ENCODE peak calls at places on chromosomes 3 and 15, in seven cellular contexts. T is left ventricle myocardium inferior, U is lung, X is upper lobe of right lung, E is hepatocyte, Y is iPS DF 6.9, P is lower lobe of right lung. O is an unnamed sample. For H3K4me1, the result is how much of the 10 kb centered on the place peaks cover.

GRCh38 chr3:141346839-141347238 is 21.5 kb upstream of the ZBTB38 start:
- DNase-seq in Y (no peak), P (no peak), T (no peak), E (no peak), U (no peak), X (no peak), O (no peak)

GRCh38 chr3:183988216-183988790 is 29.4 kb downstream of the ABCC5 start:
- DNase-seq in P (no peak), T (no peak), Y (no peak), X (no peak), E (peak), U (no peak), O (no peak)

GRCh38 chr3:184380210-184380626 is 364 bp downstream of the CHRD start:
- DNase-seq in Y (no peak), U (peak), E (peak), X (peak), P (peak), T (peak), O (no peak)

GRCh38 chr3:193962986-193963683 is 172.8 kb upstream of the HES1 start:
- DNase-seq in Y (no peak), U (no peak), X (no peak), E (no peak), T (no peak), P (no peak), O (no peak)

GRCh38 chr3:161854232-161854771 is 357.7 kb downstream of the OTOL1 start:
- DNase-seq in U (no peak), Y (peak), X (no peak), T (no peak), P (no peak), E (peak), O (no peak)

GRCh38 chr3:110815008-110815583 is 256.5 kb upstream of the NECTIN3 start:
- DNase-seq in T (no peak), X (no peak), E (peak), P (no peak), U (no peak), Y (no peak), O (no peak)

GRCh38 chr15:98731712-98732450 is 83.5 kb downstream of the IGF1R start:
- DNase-seq in E (no peak), X (no peak), Y (no peak), U (no peak), P (no peak), T (no peak), O (no peak)

GRCh38 chr3:178205750-178206149 is 330.5 kb upstream of the KCNMB2 start:
- DNase-seq in E (no peak), P (no peak), U (no peak), T (no peak), Y (no peak), X (no peak), O (no peak)

GRCh38 chr15:58873267-58873666 is 60.2 kb downstream of the SLTM start:
- DNase-seq in P (no peak), T (no peak), E (no peak), U (no peak), X (no peak), Y (no peak), O (no peak)

GRCh38 chr3:13338231-13338630 is 81.9 kb downstream of the NUP210 start:
- DNase-seq in T (no peak), Y (no peak), E (no peak), X (no peak), U (no peak), P (no peak), O (no peak)

GRCh38 chr3:13335503-13335902 is 84.6 kb downstream of the NUP210 start:
- DNase-seq in X (no peak), U (no peak), T (no peak), P (no peak), E (no peak), Y (no peak), O (no peak)

GRCh38 chr3:13338996-13339395 is 81.1 kb downstream of the NUP210 start:
- DNase-seq in X (no peak), P (no peak), E (no peak), Y (no peak), T (no peak), U (no peak), O (no peak)

GRCh38 chr3:13335062-13335461 is 85.1 kb downstream of the NUP210 start:
- DNase-seq in Y (no peak), X (no peak), T (no peak), U (no peak), P (no peak), E (no peak), O (no peak)

DNA sequence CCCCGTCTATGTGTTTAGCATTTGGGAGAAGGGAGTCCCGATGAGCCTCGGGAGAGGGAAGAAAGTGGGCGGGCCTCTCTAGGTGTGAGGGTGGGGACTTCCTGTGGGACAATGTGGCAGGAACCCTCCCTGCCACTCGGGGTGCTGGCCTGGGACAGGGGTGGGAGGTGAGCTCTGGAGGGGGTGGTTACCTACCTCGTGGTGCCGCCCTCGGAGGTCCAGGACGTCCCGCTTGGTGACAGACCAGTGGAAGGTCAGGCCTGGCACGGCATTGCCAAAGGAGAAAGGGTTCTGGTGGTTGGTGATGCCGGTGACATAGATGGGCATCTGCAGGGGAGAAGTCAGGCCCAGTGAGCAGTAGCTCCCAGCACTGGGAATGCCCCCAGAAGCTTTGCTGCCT is 83.5 kb downstream of the NUP210 start:
- DNase-seq in Y (no peak), T (no peak), E (no peak), U (no peak), X (no peak), P (no peak), O (no peak)
- H3K27ac ChIP-seq in Y (no peak), T (no peak), E (no peak), U (no peak), X (no peak), P (no peak), O (no peak)

GRCh38 chr15:73942751-73943270 is 16.5 kb downstream of the LOXL1 start:
- DNase-seq in E (no peak), Y (no peak), U (no peak), T (no peak), X (no peak), P (peak), O (no peak)

GRCh38 chr15:73940061-73940981 is 14.1 kb downstream of the LOXL1 start:
- DNase-seq in E (no peak), T (no peak), Y (no peak), U (no peak), P (peak), X (no peak), O (no peak)

GRCh38 chr15:73941044-73941443 is 14.8 kb downstream of the LOXL1 start:
- DNase-seq in Y (no peak), E (peak), X (no peak), P (peak), U (no peak), T (peak), O (no peak)

GRCh38 chr15:73941871-73942635 is 15.8 kb downstream of the LOXL1 start:
- DNase-seq in T (no peak), U (no peak), Y (no peak), X (no peak), P (peak), E (no peak), O (no peak)

DNA sequence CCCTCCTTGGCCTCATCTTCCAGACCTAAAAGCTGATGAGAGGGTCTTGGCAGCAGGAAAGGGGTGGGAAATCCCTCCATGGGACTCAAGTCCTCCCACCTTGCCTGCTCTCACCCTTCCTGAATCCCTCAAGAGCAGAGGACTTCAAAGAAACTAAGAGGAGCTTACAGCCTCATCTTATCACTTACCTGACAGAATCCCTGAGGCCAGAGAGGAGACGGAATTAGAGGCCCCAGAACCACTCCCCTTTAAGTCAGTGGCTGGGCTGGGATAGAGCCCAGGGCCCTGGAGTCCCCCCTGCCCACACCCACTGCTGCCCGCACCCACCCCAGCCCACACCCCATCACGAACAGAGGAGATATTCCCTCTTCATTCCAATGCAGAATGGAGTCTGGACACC is 15.2 kb downstream of the LOXL1 start:
- DNase-seq in X (no peak), E (no peak), T (peak), P (peak), Y (no peak), U (no peak), O (no peak)
- H3K4me1 ChIP-seq in X (under half), E (half or more), T (half or more), P (under half), Y (under half), U (under half), O (under half)

GRCh38 chr3:146133436-146133835 is 27.5 kb downstream of the PLOD2 start:
- DNase-seq in X (no peak), U (no peak), T (no peak), E (no peak), Y (no peak), P (no peak), O (no peak)

GRCh38 chr3:146129750-146130149 is 31.2 kb downstream of the PLOD2 start:
- DNase-seq in X (no peak), U (no peak), Y (no peak), E (no peak), T (no peak), P (no peak), O (no peak)

GRCh38 chr3:146130881-146131371 is 30.1 kb downstream of the PLOD2 start:
- DNase-seq in P (no peak), U (no peak), T (no peak), E (no peak), Y (no peak), X (no peak), O (no peak)

GRCh38 chr3:146134348-146135117 is 26.5 kb downstream of the PLOD2 start:
- DNase-seq in U (no peak), Y (no peak), P (no peak), T (no peak), X (no peak), E (no peak), O (no peak)

GRCh38 chr3:146131616-146132410 is 29.2 kb downstream of the PLOD2 start:
- DNase-seq in U (no peak), X (no peak), Y (no peak), T (no peak), P (no peak), E (no peak), O (no peak)
- H3K27ac ChIP-seq in U (peak), X (no peak), Y (no peak), T (no peak), P (no peak), E (no peak), O (no peak)

DNA sequence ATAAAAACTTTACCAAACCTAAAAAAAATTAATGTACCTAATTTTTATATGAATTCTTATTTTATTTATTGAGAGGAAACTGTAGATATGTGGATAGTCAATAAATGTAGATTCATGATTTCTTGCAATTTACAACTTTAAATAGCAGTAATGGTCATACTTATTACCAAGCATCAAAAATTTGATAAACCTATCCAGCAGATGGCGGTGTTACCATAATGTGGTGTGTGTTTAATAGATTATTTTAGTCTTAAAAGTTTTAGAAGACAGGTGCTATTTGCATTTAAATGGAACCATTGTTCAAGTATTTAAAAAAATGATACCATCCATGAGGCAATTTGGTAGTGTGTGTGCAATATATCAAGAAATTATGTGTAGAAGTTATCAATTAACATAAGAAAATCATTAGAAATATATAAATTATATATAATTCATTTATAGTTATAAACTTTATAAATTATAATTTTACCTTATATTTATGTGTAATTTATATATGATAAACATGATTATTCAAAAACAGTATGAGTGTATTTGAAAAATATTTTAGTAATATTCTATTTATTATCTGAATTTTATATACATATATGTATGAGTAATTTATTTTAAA is 176.0 kb upstream of the BCHE start:
- DNase-seq in Y (peak), E (peak), X (no peak), P (no peak), T (no peak), U (no peak), O (no peak)
- H3K4me1 ChIP-seq in Y (under half), E (under half), X (under half), P (under half), T (under half), U (under half), O (under half)

GRCh38 chr3:34361921-34362320 is 563.5 kb downstream of the PDCD6IP start:
- DNase-seq in X (no peak), Y (no peak), E (no peak), U (no peak), P (peak), T (no peak), O (no peak)

GRCh38 chr3:34363871-34364270 is 565.4 kb downstream of the PDCD6IP start:
- DNase-seq in T (no peak), E (peak), U (no peak), X (no peak), Y (no peak), P (no peak), O (no peak)

GRCh38 chr3:34364345-34364744 is 565.9 kb downstream of the PDCD6IP start:
- DNase-seq in X (no peak), E (no peak), T (no peak), P (no peak), U (no peak), Y (no peak), O (no peak)

GRCh38 chr3:34365766-34366165 is 567.3 kb downstream of the PDCD6IP start:
- DNase-seq in E (no peak), X (no peak), T (no peak), U (no peak), P (no peak), Y (no peak), O (no peak)

GRCh38 chr3:34362910-34363309 is 564.5 kb downstream of the PDCD6IP start:
- DNase-seq in U (no peak), P (no peak), E (no peak), T (no peak), Y (no peak), X (no peak), O (no peak)
- H3K27ac ChIP-seq in U (no peak), P (no peak), E (peak), T (no peak), Y (no peak), X (no peak), O (no peak)

GRCh38 chr3:171778493-171778892 is 31.8 kb downstream of the PLD1 start:
- DNase-seq in T (no peak), E (no peak), Y (no peak), P (no peak), X (no peak), U (no peak), O (no peak)
- H3K4me1 ChIP-seq in T (under half), E (under half), Y (under half), P (under half), X (under half), U (under half), O (under half)

DNA sequence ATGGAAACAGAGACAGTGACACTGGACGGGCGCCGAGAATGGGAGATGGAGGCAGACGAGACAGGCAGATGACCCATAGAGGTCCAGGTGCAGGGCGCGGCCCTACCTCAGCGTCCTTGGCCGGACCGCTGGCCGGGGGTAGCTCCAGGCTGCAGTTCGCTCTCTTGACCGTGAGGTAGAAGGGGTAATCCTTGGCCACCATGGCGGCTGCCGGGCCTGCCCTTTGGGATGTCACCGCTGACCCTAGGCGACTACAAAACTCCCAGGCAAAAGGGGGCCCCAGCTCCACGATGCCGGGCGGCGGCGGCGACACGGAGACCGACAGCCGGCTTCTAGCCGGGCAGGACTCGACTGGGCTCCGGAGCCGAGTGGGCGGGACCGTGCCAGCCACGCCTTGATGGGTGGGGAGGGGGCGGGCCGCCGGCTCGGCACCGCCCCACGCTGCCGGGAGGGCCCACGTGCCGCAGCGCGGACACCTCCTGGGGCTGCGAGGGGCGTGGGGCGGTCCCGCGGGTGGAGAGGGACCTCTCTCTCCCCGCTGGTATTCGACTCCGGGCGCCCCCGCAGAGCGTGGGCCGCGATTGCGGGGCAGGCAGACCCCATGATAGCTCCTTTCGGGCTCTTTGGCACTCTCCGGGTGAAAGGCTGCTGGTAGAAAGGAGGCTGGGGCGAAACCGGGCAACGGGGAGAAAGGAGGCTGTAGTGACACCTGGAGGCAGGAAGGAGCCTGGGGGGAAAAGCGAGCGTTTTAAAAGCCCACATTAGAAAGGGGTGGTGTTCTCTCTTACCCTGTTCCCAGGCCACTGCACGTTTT is at the start of gene ARHGEF3:
- DNase-seq in E (peak), P (peak), Y (peak), U (peak), X (peak), T (peak), O (peak)
- H3K27ac ChIP-seq in E (peak), P (peak), Y (no peak), U (peak), X (peak), T (peak), O (peak)

DNA sequence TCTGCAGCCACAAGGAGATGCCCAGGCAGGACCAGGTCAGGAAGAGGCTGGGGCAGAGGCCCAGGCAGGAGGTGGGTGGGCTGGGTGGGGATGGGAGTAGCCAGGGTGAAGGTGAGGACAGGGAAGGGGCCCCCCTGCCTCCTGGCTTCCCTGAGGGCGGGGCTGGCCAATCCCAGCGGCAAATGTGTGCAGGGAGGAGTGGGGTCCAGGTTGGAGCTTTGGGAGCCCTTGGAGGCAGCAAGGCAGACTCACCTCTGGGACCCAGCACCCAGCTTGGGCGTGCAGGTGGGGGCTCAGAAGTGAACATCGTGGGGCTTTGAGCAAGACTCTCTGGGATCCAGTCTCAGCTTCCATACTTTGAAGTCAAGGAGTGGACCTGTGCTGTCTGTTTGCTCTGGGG is 25.2 kb downstream of the GP9 start:
- DNase-seq in X (no peak), P (no peak), U (no peak), T (no peak), Y (no peak), E (no peak), O (no peak)
- H3K4me1 ChIP-seq in X (under half), P (under half), U (under half), T (under half), Y (under half), E (under half), O (under half)

GRCh38 chr3:25557641-25558040 is 107.1 kb downstream of the TOP2B start:
- DNase-seq in T (no peak), E (no peak), P (no peak), X (no peak), U (no peak), Y (no peak), O (no peak)

GRCh38 chr3:25556504-25556903 is 108.2 kb downstream of the TOP2B start:
- DNase-seq in X (no peak), E (no peak), P (no peak), T (no peak), U (no peak), Y (no peak), O (no peak)

GRCh38 chr3:25552251-25552650 is 112.5 kb downstream of the TOP2B start:
- DNase-seq in T (no peak), U (no peak), E (no peak), Y (no peak), X (no peak), P (no peak), O (no peak)

GRCh38 chr3:25555695-25556094 is 109.0 kb downstream of the TOP2B start:
- DNase-seq in P (no peak), T (no peak), U (no peak), X (no peak), Y (no peak), E (no peak), O (no peak)

DNA sequence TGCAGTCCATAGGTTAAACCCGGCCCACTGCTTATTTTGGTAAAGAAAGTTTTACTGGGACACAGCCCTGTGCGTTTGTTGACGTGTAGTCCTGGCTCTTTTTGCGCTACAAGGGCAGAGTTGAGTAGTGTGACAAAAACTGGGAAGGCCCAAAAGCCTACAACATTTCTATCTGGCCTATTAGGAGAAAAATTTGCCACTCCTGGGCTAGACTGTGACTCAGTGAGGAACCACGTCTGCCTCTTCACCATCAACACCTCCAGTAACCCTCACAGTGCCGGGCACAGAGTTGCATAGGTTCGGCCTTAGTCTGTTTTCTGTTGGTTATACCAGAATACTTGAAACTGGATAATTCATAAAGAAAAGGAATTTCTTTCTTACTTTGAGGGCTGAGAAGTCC is 110.3 kb downstream of the TOP2B start:
- DNase-seq in U (no peak), T (no peak), E (no peak), Y (no peak), P (no peak), X (no peak), O (no peak)
- H3K27ac ChIP-seq in U (no peak), T (peak), E (no peak), Y (no peak), P (no peak), X (no peak), O (no peak)

GRCh38 chr3:7498722-7499121 is 637.8 kb downstream of the GRM7 start:
- DNase-seq in Y (no peak), T (no peak), U (no peak), X (no peak), P (no peak), E (no peak), O (no peak)
- H3K4me1 ChIP-seq in Y (under half), T (under half), U (under half), X (under half), P (under half), E (under half), O (under half)

O was measured in naive thymus-derived CD4-positive, alpha-beta T cell.